ENCODE peak calls at places on chromosome 13, in seven cellular contexts. B, F, R, M, E, S and D are unnamed samples.

GRCh38 chr13:47087841-47088240 is 191.0 kb upstream of the HTR2A start:
- DNase-seq in F (no peak), R (no peak), B (no peak), E (no peak), M (no peak), S (no peak), D (no peak)

GRCh38 chr13:95243207-95243606 is 58.0 kb downstream of the ABCC4 start:
- DNase-seq in S (no peak), R (no peak), F (no peak), E (peak; percentile 71), M (no peak), B (no peak), D (no peak)

GRCh38 chr13:73167046-73167820 is 108.4 kb downstream of the KLF5 start:
- DNase-seq in R (no peak), M (no peak), B (no peak), F (no peak), E (no peak), S (no peak), D (no peak)

GRCh38 chr13:34678154-34678553 is 263.9 kb upstream of the NBEA start:
- DNase-seq in R (no peak), F (peak; percentile 15), S (peak; percentile 2), E (no peak), B (no peak), M (no peak), D (no peak)

GRCh38 chr13:108957369-108958012 is 328.1 kb downstream of the MYO16 start:
- DNase-seq in R (peak; percentile 36), B (no peak), M (peak; percentile 22), E (no peak), F (peak; percentile 16), S (no peak), D (no peak)

GRCh38 chr13:44160549-44161278 is 212.9 kb upstream of the SERP2 start:
- DNase-seq in B (no peak), S (no peak), F (no peak), E (no peak), R (no peak), M (no peak), D (no peak)

GRCh38 chr13:33545492-33545891 is 259.9 kb upstream of the STARD13 start:
- DNase-seq in F (no peak), M (peak; percentile 17), E (no peak), S (no peak), B (no peak), R (no peak), D (no peak)

GRCh38 chr13:31793246-31793645 is 53.9 kb downstream of the RXFP2 start:
- DNase-seq in F (no peak), E (no peak), R (no peak), S (no peak), B (no peak), M (no peak), D (no peak)

GRCh38 chr13:106520205-106521004 is 15.1 kb downstream of the EFNB2 start:
- DNase-seq in B (no peak), F (no peak), M (peak; percentile 43), E (no peak), S (no peak), R (no peak), D (no peak)

GRCh38 chr13:108200781-108201398 is 14.4 kb downstream of the LIG4 start:
- DNase-seq in R (no peak), M (no peak), F (no peak), E (no peak), S (no peak), B (no peak), D (no peak)

GRCh38 chr13:68185767-68186166 is 955.6 kb upstream of the PCDH9 start:
- DNase-seq in F (no peak), E (no peak), B (peak; percentile 49), R (no peak), M (no peak), S (no peak), D (no peak)

GRCh38 chr13:38417727-38418126 is 68.1 kb downstream of the UFM1 start:
- DNase-seq in F (no peak), S (no peak), M (peak; percentile 60), E (peak; percentile 12), R (no peak), B (peak; percentile 14), D (no peak)

GRCh38 chr13:21546372-21546771 is 57.6 kb downstream of the MICU2 start:
- DNase-seq in M (no peak), S (no peak), F (no peak), B (no peak), E (no peak), R (no peak), D (peak; percentile 20)

GRCh38 chr13:94009696-94010095 is 469.8 kb downstream of the DCT start:
- DNase-seq in R (no peak), S (no peak), F (no peak), E (no peak), M (no peak), B (no peak), D (no peak)

GRCh38 chr13:72792640-72793039 is 10.7 kb downstream of the PIBF1 start:
- DNase-seq in E (no peak), B (no peak), R (no peak), F (no peak), S (no peak), M (no peak), D (no peak)

GRCh38 chr13:25686831-25687495 is 315.2 kb downstream of the ATP8A2 start:
- DNase-seq in M (no peak), B (no peak), R (no peak), E (no peak), S (no peak), F (no peak), D (no peak)

GRCh38 chr13:91145806-91146205 is 201.7 kb upstream of the MIR17HG start:
- DNase-seq in E (no peak), R (no peak), F (no peak), S (no peak), B (no peak), M (no peak), D (no peak)

GRCh38 chr13:91142572-91142971 is 204.9 kb upstream of the MIR17HG start:
- DNase-seq in S (no peak), B (no peak), R (no peak), E (no peak), F (no peak), M (no peak), D (no peak)

GRCh38 chr13:91144054-91144453 is 203.4 kb upstream of the MIR17HG start:
- DNase-seq in R (no peak), M (no peak), B (peak; percentile 16), F (no peak), S (no peak), E (no peak), D (peak; percentile 54)

GRCh38 chr13:91153372-91153771 is 194.1 kb upstream of the MIR17HG start:
- DNase-seq in E (no peak), M (no peak), F (no peak), R (no peak), B (no peak), S (no peak), D (no peak)

GRCh38 chr13:91148098-91148497 is 199.4 kb upstream of the MIR17HG start:
- DNase-seq in S (no peak), M (no peak), B (no peak), F (no peak), R (no peak), E (no peak), D (no peak)
- TF ChIP-seq REST in S (no peak), M (no peak), B (no peak), F (no peak), R (no peak), E (no peak), D (no peak)

GRCh38 chr13:27619711-27620376 is 485 bp downstream of the LNX2 start:
- DNase-seq in S (no peak), R (no peak), M (peak; percentile 43), F (peak; percentile 8), B (peak; percentile 70), E (peak; percentile 22), D (peak; percentile 56)
- TF ChIP-seq CTCF in S (no peak), R (peak; percentile 13), M (no peak), F (no peak), B (peak; percentile 33), E (no peak), D (no peak)

GRCh38 chr13:48401480-48401879 is 11.4 kb downstream of the LPAR6 start:
- DNase-seq in E (no peak), F (no peak), M (no peak), B (no peak), R (no peak), S (no peak), D (no peak)

GRCh38 chr13:48400090-48400694 is 12.7 kb downstream of the LPAR6 start:
- DNase-seq in R (no peak), M (no peak), S (no peak), F (no peak), B (no peak), E (no peak), D (no peak)

GRCh38 chr13:48402325-48402962 is 10.5 kb downstream of the LPAR6 start:
- DNase-seq in S (no peak), M (no peak), E (no peak), F (no peak), R (no peak), B (no peak), D (no peak)

GRCh38 chr13:48398450-48399095 is 14.3 kb downstream of the LPAR6 start:
- DNase-seq in F (no peak), E (no peak), M (no peak), B (no peak), S (no peak), R (no peak), D (no peak)

DNA sequence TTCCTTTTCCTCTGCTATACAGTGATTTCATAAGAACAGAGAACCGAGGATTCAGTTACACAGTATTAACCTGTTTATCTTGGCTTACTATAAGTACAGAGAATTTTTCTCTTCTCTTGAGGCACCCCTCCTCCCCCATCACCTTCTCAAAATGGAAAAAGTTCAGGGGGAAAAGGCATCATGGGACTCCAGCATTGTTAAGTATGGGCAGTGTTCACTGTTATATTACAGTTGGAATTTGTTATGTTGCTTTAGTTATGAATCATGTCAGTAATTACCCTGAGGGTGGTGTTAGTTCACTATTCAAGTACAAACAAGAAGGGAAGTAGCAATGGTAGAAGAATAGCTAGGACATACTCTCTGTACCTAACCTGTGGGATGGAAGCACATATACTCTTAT is 12.1 kb downstream of the LPAR6 start:
- DNase-seq in R (no peak), S (no peak), F (no peak), E (no peak), M (no peak), B (no peak), D (no peak)
- TF ChIP-seq REST in R (no peak), S (no peak), F (no peak), E (no peak), M (no peak), B (no peak), D (no peak)

DNA sequence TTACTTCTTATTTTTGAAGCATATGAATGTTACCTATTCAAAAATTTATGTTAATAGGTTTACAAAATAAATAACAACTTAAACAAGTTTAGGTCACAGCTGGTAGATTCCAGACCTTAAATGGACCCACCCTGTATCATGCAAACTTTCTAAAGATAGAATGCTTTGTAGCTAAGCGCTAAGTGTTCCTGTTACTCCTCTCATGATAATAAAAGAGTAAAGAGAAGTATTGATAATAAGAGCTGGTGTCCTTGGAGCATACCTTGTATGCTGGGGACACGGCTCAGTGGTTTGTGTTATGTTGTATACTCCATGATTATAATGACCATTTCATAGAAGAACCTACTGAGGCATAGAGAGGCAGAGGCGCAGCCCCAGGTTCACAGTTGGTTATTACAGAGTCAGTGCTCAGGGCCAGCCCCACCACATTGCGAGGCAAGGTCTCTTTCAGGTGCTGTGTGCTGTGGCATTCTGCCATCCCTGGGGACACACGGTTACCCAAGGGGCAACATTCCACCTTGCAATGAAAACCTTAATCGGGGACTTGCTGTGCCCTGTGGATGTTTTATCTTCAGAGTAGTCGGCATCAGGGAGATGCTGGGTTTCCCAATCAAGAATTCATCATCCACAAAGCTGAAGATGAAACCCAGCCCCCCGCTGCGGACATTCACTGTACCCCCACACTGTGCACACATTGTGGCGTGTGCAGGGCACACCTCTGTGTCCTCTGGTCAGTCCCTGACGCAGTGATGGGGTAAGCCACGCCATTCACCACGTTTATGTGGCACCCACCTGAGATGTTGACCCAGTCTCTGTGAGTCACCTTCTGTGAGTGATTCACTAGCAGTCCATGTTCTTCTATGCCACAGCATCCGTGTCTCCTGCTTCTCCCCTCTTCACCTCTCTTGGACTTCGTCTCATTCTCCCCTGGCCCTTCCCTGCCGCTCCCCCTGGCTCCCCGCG is 186.7 kb downstream of the COL4A1 start:
- DNase-seq in S (no peak), R (no peak), E (no peak), B (no peak), F (peak; percentile 52), M (no peak), D (no peak)
- TF ChIP-seq CTCF in S (no peak), R (no peak), E (no peak), B (no peak), F (no peak), M (no peak), D (no peak)